ENCODE peak calls at places on chromosome 7, in nine cellular contexts. Q is lower lobe of right lung; H is AG04450; M is endothelial cell of umbilical vein; L is GM23248; K is effector memory CD4-positive, alpha-beta T cell; N is Peyer's patch; P is small intestine; F is heart left ventricle. U is an unnamed sample.

GRCh38 chr7:116180302-116180701 is 30.0 kb upstream of the TES start:
- DNase-seq in Q (no peak), H (no peak), M (peak), L (peak), K (peak), N (no peak), P (peak), F (no peak), U (peak)

GRCh38 chr7:82050792-82051191 is 280.9 kb upstream of the HGF start:
- DNase-seq in Q (no peak), H (no peak), M (no peak), L (peak), K (no peak), N (no peak), P (no peak), F (no peak), U (no peak)

GRCh38 chr7:75995052-75995471 is 667 bp upstream of the TMEM120A start:
- DNase-seq in Q (no peak), H (no peak), M (no peak), L (no peak), K (no peak), N (no peak), P (no peak), F (peak), U (no peak)

GRCh38 chr7:77811895-77812685 is 13.5 kb downstream of the PHTF2 start:
- DNase-seq in Q (no peak), H (peak), M (peak), L (peak), K (no peak), N (no peak), P (no peak), F (no peak), U (peak)

GRCh38 chr7:78221961-78222751 is 423.6 kb downstream of the PHTF2 start:
- DNase-seq in Q (no peak), H (peak), M (no peak), L (peak), K (no peak), N (no peak), P (no peak), F (no peak), U (no peak)

GRCh38 chr7:76011437-76011836 is 17.0 kb upstream of the TMEM120A start:
- DNase-seq in Q (no peak), H (peak), M (peak), L (peak), K (no peak), N (no peak), P (no peak), F (peak), U (no peak)

GRCh38 chr7:19754521-19755116 is 18.8 kb downstream of the TMEM196 start:
- DNase-seq in Q (no peak), H (no peak), M (peak), L (peak), K (no peak), N (no peak), P (peak), F (no peak), U (peak)

GRCh38 chr7:12524794-12525386 is 45.6 kb upstream of the SCIN start:
- DNase-seq in Q (no peak), H (peak), M (peak), L (peak), K (no peak), N (no peak), P (peak), F (no peak), U (peak)

DNA sequence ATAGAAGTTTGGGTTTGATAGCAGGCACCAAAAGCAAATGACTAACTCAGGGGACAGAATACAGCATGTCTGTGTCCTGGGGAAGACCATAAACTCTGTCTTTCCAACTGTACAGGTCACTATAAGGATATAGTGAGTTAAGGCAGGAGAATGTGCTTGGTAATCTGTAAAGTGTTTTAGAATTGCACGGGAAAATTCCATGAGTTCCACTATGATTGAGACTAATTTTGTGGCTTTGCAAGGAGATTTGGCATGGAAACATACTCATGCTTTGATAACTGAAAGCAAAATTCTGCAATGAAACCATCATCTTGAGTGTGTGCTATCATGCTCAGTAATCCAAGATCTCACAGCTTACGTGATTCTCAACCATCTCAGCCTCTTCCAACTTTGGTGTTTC is 152.6 kb downstream of the PKD1L1 start:
- DNase-seq in Q (no peak), H (peak), M (no peak), L (peak), K (no peak), N (no peak), P (no peak), F (no peak), U (no peak)
- H3K4me3 ChIP-seq in Q (no peak), H (peak), M (no peak), L (peak), K (no peak), N (no peak), P (no peak), F (no peak), U (no peak)

GRCh38 chr7:88090671-88091070 is 129.2 kb downstream of the SRI start:
- DNase-seq in Q (no peak), H (no peak), M (no peak), L (no peak), K (no peak), N (no peak), P (no peak), F (no peak), U (no peak)

GRCh38 chr7:88090233-88090632 is 129.6 kb downstream of the SRI start:
- DNase-seq in Q (no peak), H (no peak), M (no peak), L (no peak), K (no peak), N (no peak), P (no peak), F (no peak), U (no peak)

GRCh38 chr7:88089484-88090050 is 130.3 kb downstream of the SRI start:
- DNase-seq in Q (no peak), H (no peak), M (no peak), L (no peak), K (no peak), N (no peak), P (no peak), F (no peak), U (no peak)

GRCh38 chr7:88091988-88092675 is 127.7 kb downstream of the SRI start:
- DNase-seq in Q (no peak), H (no peak), M (no peak), L (no peak), K (no peak), N (no peak), P (no peak), F (no peak), U (no peak)

DNA sequence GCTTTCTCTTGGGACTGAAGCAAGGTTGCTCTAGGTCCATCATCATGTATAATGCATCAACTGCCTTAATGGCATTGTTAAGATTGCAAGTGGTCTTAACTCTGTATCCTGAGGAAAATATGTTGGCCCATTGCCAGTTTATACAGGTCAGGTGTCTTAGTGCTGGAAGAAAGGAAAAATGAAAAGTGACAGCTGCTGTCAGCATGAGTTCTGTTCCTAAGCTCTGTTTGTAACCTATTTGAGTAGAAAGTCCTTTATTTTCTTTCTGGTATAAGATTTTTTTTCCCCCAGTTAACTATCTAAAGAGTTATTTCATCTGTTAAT is 127.2 kb downstream of the SRI start:
- DNase-seq in Q (no peak), H (no peak), M (no peak), L (no peak), K (no peak), N (no peak), P (no peak), F (no peak), U (no peak)
- H3K4me3 ChIP-seq in Q (no peak), H (no peak), M (no peak), L (no peak), K (no peak), N (no peak), P (no peak), F (no peak), U (no peak)

DNA sequence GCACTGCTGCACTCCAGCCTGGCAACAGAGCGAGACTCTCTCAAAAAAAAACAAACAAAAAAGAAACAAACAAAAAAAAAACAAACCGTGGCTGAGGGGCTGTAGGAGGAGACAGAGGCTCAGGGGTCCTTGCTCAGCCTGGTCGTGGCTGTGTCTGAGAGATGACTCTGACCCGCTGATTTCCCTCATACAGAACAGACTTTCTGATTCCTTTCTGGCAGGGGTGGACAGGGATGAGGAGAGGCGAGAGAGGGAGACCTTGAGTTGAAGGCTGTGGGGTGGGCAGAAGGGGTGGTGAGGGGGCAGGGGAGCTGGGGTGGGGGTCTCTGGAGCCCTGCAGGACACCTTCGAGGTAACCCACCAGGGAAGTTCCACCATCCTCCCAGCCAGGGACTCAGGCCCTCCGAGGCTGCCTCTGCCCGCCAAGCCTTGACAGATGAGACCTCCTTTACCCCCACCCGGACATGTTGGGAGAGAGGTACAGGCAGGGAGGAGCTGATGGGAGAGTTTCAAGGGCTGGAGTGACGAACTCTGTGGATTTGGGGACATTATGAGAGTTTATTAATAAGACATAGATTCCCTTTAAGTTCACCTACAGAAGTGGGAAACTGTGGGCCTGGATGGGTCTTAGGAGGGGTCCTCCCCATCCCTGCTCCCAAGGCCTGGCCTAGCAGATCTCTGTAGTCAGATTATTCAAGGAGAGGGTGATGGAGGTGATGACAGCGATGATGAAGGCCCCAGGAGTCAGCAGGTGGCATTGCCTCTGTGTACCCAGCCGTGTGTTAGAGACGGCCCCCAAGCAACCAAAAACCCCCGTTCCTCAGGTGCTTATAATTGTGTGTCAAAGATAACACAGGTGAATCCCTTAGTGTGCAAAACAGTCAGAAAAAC is 2.0 kb downstream of the MUC12 start:
- DNase-seq in Q (no peak), H (no peak), M (no peak), L (no peak), K (no peak), N (no peak), P (no peak), F (no peak), U (no peak)
- H3K4me3 ChIP-seq in Q (no peak), H (no peak), M (no peak), L (no peak), K (no peak), N (no peak), P (no peak), F (no peak), U (no peak)

DNA sequence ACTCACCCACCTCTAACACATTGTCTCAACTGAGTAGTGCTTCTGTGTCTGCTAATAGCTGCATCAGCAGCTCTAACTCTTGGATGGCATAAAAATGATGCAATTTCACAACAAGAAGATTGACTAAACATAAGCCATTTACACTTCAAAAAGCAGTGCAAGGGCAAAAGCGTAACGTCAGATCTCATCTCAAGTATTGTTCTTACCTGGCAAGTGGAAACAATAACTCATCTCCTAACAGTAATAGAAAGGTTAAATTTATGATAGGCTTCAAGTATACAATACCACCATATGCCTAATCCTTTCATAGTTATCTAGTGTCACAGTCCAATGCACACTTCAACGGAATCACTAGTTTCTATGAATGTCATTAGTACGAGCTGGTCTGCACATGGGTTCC is 14.8 kb downstream of the TPK1 start:
- DNase-seq in Q (no peak), H (no peak), M (no peak), L (no peak), K (no peak), N (no peak), P (no peak), F (no peak), U (no peak)
- H3K4me3 ChIP-seq in Q (no peak), H (no peak), M (no peak), L (no peak), K (no peak), N (no peak), P (no peak), F (no peak), U (no peak)

DNA sequence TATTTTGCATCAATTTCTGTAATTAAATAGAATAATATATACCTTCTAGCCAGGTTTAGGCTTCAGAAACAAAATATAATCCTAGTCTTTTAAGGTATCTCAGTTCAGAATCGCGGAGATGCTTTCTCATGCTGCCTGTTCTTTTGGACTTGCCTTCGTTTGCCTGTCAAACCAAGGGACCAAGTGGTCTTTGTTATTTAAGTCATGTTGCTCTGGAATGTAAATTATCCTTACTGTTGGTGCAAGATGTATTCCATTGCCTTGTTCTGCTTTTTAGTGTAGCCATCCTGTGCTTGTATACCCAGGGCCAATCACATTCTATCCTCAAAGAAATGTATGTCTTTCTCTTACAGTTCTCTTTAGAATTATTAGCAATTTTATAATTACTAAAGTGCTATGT is 1.1 kb upstream of the GIMAP4 start:
- DNase-seq in Q (no peak), H (no peak), M (no peak), L (no peak), K (no peak), N (no peak), P (no peak), F (no peak), U (no peak)
- H3K4me3 ChIP-seq in Q (no peak), H (no peak), M (no peak), L (no peak), K (peak), N (no peak), P (no peak), F (no peak), U (no peak)

GRCh38 chr7:1402791-1403755 is 56.2 kb downstream of the MICALL2 start:
- DNase-seq in Q (no peak), H (no peak), M (no peak), L (no peak), K (no peak), N (no peak), P (no peak), F (no peak), U (no peak)

GRCh38 chr7:1402110-1402790 is 57.0 kb downstream of the MICALL2 start:
- DNase-seq in Q (no peak), H (no peak), M (no peak), L (no peak), K (no peak), N (no peak), P (no peak), F (no peak), U (no peak)

GRCh38 chr7:1404881-1405548 is 54.3 kb downstream of the MICALL2 start:
- DNase-seq in Q (no peak), H (no peak), M (no peak), L (no peak), K (no peak), N (no peak), P (no peak), F (no peak), U (no peak)

GRCh38 chr7:1401011-1401410 is 58.3 kb downstream of the MICALL2 start:
- DNase-seq in Q (no peak), H (no peak), M (no peak), L (no peak), K (no peak), N (no peak), P (no peak), F (no peak), U (peak)

GRCh38 chr7:1403844-1404404 is 55.3 kb downstream of the MICALL2 start:
- DNase-seq in Q (no peak), H (no peak), M (peak), L (peak), K (no peak), N (no peak), P (no peak), F (no peak), U (no peak)
- H3K4me3 ChIP-seq in Q (no peak), H (no peak), M (no peak), L (no peak), K (no peak), N (no peak), P (no peak), F (no peak), U (no peak)

DNA sequence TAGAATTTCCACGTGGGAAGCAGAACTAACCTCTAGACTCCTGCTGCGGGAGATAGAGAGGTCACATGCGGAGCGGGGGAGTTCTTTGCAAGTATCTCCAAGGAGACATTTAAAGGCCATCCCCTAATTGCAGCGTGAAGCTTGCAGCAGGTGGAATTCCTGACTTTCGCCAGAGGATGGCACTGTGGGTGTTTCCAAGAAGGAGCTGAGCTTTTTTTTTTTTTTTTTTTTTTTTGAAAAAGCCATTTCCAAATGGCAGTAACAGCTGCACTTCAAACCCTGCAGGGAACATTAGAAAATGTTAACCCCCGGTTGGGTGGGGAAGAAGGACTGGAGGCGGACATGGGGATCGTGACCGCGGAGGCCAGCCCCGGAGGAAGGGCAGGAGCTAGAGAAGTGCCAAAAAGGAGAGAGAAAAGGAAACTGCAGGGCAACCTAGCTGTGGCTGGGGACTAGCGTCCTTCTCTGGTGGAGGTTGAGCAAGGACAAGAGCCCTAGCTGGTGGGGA is 487.7 kb downstream of the TYW1 start:
- DNase-seq in Q (no peak), H (peak), M (peak), L (peak), K (no peak), N (no peak), P (peak), F (peak), U (peak)
- H3K4me3 ChIP-seq in Q (peak), H (no peak), M (no peak), L (no peak), K (no peak), N (no peak), P (no peak), F (no peak), U (no peak)

DNA sequence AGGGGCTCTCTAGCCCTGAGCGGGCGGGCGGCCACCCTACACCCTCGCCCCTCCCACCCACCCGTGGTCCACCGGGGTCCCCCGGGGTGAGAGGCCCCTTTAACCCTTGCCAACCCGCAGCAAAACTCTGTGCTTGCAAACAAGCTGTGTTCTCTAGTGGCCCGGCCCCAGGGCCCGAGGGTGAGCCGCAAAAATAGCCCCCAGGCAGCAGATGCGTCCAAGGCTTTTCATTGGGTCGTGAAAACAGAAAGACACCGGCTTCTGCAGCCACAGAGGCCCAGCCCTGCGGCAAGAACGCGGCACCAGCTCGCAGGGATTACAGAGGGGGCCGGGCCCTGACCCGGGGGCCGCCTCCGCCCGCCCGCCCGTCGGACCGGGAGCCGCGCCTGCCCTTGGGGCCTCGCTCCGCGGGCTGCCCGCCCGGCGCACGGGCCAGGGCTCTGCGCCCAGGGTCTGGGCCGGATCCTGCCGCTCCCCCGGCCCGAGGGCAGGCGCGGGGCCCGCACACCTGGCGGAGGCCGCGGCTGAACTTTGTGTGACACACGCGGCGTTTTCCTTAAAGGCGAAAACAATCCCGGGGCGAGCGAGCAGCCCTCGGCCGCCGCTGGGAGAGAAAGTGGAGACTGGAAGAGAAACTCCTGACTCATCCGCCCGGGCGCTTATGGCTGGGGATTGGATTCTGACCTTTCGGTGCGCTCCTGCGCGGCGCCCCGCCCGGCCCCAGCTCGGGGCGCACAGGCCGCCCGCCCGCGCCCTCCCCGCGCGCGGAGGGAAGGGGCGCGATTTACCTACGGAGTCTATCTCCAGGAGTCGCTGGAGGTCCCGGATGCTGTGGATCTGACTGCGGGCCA is 2.8 kb downstream of the PDGFA start:
- DNase-seq in Q (no peak), H (no peak), M (peak), L (peak), K (no peak), N (no peak), P (peak), F (peak), U (peak)
- H3K4me3 ChIP-seq in Q (peak), H (peak), M (peak), L (peak), K (no peak), N (peak), P (peak), F (peak), U (peak)

U was measured in mammary epithelial cell.